ENCODE peak calls at places on chromosomes 12 and 14, in eight cellular contexts. One of them, this sample, is unnamed.

GRCh38 chr12:93884794-93885460 is 207.8 kb downstream of the CRADD start:
- DNase-seq in nephron progenitor cell: no peak
- DNase-seq in BE2C: no peak
- DNase-seq in epithelial cell of proximal tubule: no peak
- DNase-seq in activated B cell treated with CpG ODN at 0.5 μM for 24 hours: no peak
- DNase-seq in right lobe of liver: no peak
- DNase-seq in osteocyte: no peak
- DNase-seq in GM06990: no peak
- DNase-seq in this sample: no peak

GRCh38 chr12:19970116-19970515 is 398.2 kb upstream of the PDE3A start:
- DNase-seq in GM06990: no peak
- DNase-seq in right lobe of liver: no peak
- DNase-seq in nephron progenitor cell: no peak
- DNase-seq in BE2C: peak
- DNase-seq in osteocyte: no peak
- DNase-seq in epithelial cell of proximal tubule: no peak
- DNase-seq in activated B cell treated with CpG ODN at 0.5 μM for 24 hours: no peak
- DNase-seq in this sample: no peak

GRCh38 chr14:104346608-104347007 is 208.2 kb downstream of the KIF26A start:
- DNase-seq in epithelial cell of proximal tubule: no peak
- DNase-seq in osteocyte: no peak
- DNase-seq in right lobe of liver: no peak
- DNase-seq in nephron progenitor cell: no peak
- DNase-seq in activated B cell treated with CpG ODN at 0.5 μM for 24 hours: no peak
- DNase-seq in GM06990: no peak
- DNase-seq in BE2C: no peak
- DNase-seq in this sample: no peak

GRCh38 chr12:100375023-100375737 is 18.3 kb downstream of the SLC17A8 start:
- DNase-seq in osteocyte: no peak
- DNase-seq in nephron progenitor cell: no peak
- DNase-seq in epithelial cell of proximal tubule: no peak
- DNase-seq in right lobe of liver: no peak
- DNase-seq in GM06990: no peak
- DNase-seq in BE2C: no peak
- DNase-seq in activated B cell treated with CpG ODN at 0.5 μM for 24 hours: no peak
- DNase-seq in this sample: no peak

GRCh38 chr14:71221119-71221518 is 313.9 kb downstream of the PCNX1 start:
- DNase-seq in BE2C: no peak
- DNase-seq in osteocyte: no peak
- DNase-seq in nephron progenitor cell: no peak
- DNase-seq in activated B cell treated with CpG ODN at 0.5 μM for 24 hours: no peak
- DNase-seq in GM06990: no peak
- DNase-seq in epithelial cell of proximal tubule: no peak
- DNase-seq in right lobe of liver: no peak
- DNase-seq in this sample: no peak

GRCh38 chr12:102300824-102301461 is 103.3 kb upstream of the PMCH start:
- DNase-seq in nephron progenitor cell: no peak
- DNase-seq in osteocyte: no peak
- DNase-seq in GM06990: peak
- DNase-seq in epithelial cell of proximal tubule: peak
- DNase-seq in BE2C: no peak
- DNase-seq in right lobe of liver: no peak
- DNase-seq in activated B cell treated with CpG ODN at 0.5 μM for 24 hours: no peak
- DNase-seq in this sample: no peak

GRCh38 chr12:95118788-95119179 is 45.4 kb upstream of the NR2C1 start:
- DNase-seq in right lobe of liver: no peak
- DNase-seq in activated B cell treated with CpG ODN at 0.5 μM for 24 hours: no peak
- DNase-seq in GM06990: no peak
- DNase-seq in osteocyte: no peak
- DNase-seq in BE2C: no peak
- DNase-seq in epithelial cell of proximal tubule: no peak
- DNase-seq in nephron progenitor cell: no peak
- DNase-seq in this sample: no peak

GRCh38 chr14:32480337-32480736 is 151.2 kb downstream of the AKAP6 start:
- DNase-seq in activated B cell treated with CpG ODN at 0.5 μM for 24 hours: no peak
- DNase-seq in osteocyte: no peak
- DNase-seq in nephron progenitor cell: no peak
- DNase-seq in BE2C: no peak
- DNase-seq in GM06990: no peak
- DNase-seq in right lobe of liver: no peak
- DNase-seq in epithelial cell of proximal tubule: no peak
- DNase-seq in this sample: no peak

GRCh38 chr12:2739832-2740641 is 54.7 kb upstream of the FKBP4 start:
- DNase-seq in osteocyte: no peak
- DNase-seq in GM06990: no peak
- DNase-seq in right lobe of liver: no peak
- DNase-seq in BE2C: peak
- DNase-seq in epithelial cell of proximal tubule: no peak
- DNase-seq in nephron progenitor cell: peak
- DNase-seq in activated B cell treated with CpG ODN at 0.5 μM for 24 hours: no peak
- DNase-seq in this sample: no peak

GRCh38 chr14:68539311-68539737 is 253.5 kb downstream of the ZFP36L1 start:
- DNase-seq in nephron progenitor cell: no peak
- DNase-seq in osteocyte: peak
- DNase-seq in right lobe of liver: no peak
- DNase-seq in activated B cell treated with CpG ODN at 0.5 μM for 24 hours: no peak
- DNase-seq in epithelial cell of proximal tubule: no peak
- DNase-seq in BE2C: no peak
- DNase-seq in GM06990: no peak
- DNase-seq in this sample: no peak

GRCh38 chr12:120041386-120042231 is 52.6 kb downstream of the BICDL1 start:
- DNase-seq in GM06990: no peak
- DNase-seq in activated B cell treated with CpG ODN at 0.5 μM for 24 hours: no peak
- DNase-seq in epithelial cell of proximal tubule: no peak
- DNase-seq in BE2C: no peak
- DNase-seq in right lobe of liver: no peak
- DNase-seq in osteocyte: no peak
- DNase-seq in nephron progenitor cell: no peak
- DNase-seq in this sample: no peak

GRCh38 chr14:72616294-72616693 is 277.6 kb downstream of the DPF3 start:
- DNase-seq in epithelial cell of proximal tubule: no peak
- DNase-seq in right lobe of liver: no peak
- DNase-seq in osteocyte: peak
- DNase-seq in GM06990: no peak
- DNase-seq in activated B cell treated with CpG ODN at 0.5 μM for 24 hours: no peak
- DNase-seq in BE2C: no peak
- DNase-seq in nephron progenitor cell: no peak
- DNase-seq in this sample: no peak

GRCh38 chr12:68601767-68602166 is 8.9 kb upstream of the RAP1B start:
- DNase-seq in activated B cell treated with CpG ODN at 0.5 μM for 24 hours: no peak
- DNase-seq in osteocyte: no peak
- DNase-seq in BE2C: no peak
- DNase-seq in right lobe of liver: no peak
- DNase-seq in epithelial cell of proximal tubule: no peak
- DNase-seq in nephron progenitor cell: no peak
- DNase-seq in GM06990: no peak
- DNase-seq in this sample: no peak

GRCh38 chr14:21081521-21082184 is 11.5 kb downstream of the ARHGEF40 start:
- DNase-seq in activated B cell treated with CpG ODN at 0.5 μM for 24 hours: no peak
- DNase-seq in epithelial cell of proximal tubule: no peak
- DNase-seq in BE2C: no peak
- DNase-seq in osteocyte: no peak
- DNase-seq in right lobe of liver: no peak
- DNase-seq in GM06990: no peak
- DNase-seq in nephron progenitor cell: no peak
- DNase-seq in this sample: no peak
- TF ChIP-seq CTCF in activated B cell treated with CpG ODN at 0.5 μM for 24 hours: no peak
- TF ChIP-seq CTCF in epithelial cell of proximal tubule: no peak
- TF ChIP-seq CTCF in BE2C: no peak
- TF ChIP-seq CTCF in osteocyte: no peak
- TF ChIP-seq CTCF in right lobe of liver: no peak
- TF ChIP-seq CTCF in GM06990: no peak
- TF ChIP-seq CTCF in nephron progenitor cell: no peak
- TF ChIP-seq CTCF in this sample: no peak

DNA sequence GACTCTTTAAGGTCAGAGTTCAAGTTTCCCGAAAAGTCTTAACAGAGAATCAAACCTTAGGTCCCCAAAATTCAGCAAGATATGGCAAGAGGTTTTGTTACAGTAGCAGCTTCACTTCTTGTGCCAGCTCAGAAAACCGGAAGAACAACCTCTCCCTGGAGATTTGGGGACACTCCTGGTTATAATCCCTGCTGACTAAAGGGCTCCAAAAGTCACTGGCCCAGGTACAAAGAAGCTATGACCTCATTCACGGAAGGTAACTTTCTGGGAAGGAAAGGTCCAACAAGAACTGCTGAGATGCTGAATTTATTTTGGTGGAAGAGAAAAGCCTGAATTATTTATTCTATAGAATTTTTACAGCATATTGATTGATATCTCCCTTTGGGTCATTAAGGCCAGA is 55.6 kb upstream of the DIO2 start:
- DNase-seq in BE2C: no peak
- DNase-seq in activated B cell treated with CpG ODN at 0.5 μM for 24 hours: no peak
- DNase-seq in GM06990: no peak
- DNase-seq in right lobe of liver: no peak
- DNase-seq in nephron progenitor cell: no peak
- DNase-seq in osteocyte: no peak
- DNase-seq in epithelial cell of proximal tubule: no peak
- DNase-seq in this sample: no peak
- TF ChIP-seq CTCF in BE2C: no peak
- TF ChIP-seq CTCF in activated B cell treated with CpG ODN at 0.5 μM for 24 hours: no peak
- TF ChIP-seq CTCF in GM06990: no peak
- TF ChIP-seq CTCF in right lobe of liver: no peak
- TF ChIP-seq CTCF in nephron progenitor cell: no peak
- TF ChIP-seq CTCF in osteocyte: no peak
- TF ChIP-seq CTCF in epithelial cell of proximal tubule: no peak
- TF ChIP-seq CTCF in this sample: no peak

DNA sequence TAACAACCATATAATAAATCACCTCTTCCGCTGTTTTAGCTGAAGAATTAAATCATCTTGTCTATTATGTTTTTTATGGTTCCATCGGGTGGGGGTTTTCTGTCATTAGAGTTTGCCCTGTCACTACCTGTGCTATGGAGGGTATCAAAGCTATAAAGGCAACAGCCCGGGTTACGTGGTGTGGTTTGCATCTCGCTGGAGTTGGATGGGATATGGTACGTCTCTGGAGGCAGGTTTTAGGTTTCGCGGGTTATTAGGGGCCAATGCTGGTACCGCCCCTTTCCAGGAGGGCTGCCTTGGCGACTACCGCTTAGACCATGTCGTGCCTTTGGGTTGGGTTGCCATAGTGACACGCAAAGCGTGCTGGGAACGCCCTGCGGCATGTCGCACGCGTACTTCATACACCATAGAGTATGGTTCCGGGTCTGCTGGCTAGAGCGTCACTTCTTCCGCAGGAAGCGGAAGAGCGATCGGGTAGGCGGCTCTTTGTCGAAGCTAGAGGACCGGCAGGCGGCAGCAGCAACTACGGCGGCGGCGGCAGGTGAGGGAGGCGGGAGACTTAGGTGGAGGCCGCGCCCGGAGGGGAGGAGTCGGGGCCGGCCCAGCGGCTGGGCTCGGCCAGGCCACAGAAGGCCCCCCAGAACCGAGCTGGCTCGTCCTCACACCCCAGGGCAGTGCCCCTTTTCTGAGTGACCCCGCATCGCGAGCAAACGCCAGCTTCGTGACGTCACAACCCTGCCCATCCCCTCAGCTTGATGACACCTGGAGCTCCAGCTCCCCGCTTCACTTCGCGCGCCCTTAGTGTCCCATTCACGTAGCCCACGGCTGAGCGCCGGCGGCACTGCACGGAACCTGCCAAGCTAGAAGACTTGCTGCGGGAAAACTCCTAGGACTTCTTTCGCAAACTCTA is at the start of gene ZC3H10:
- DNase-seq in epithelial cell of proximal tubule: peak
- DNase-seq in nephron progenitor cell: peak
- DNase-seq in BE2C: peak
- DNase-seq in GM06990: peak
- DNase-seq in right lobe of liver: peak
- DNase-seq in osteocyte: peak
- DNase-seq in activated B cell treated with CpG ODN at 0.5 μM for 24 hours: peak
- DNase-seq in this sample: peak
- TF ChIP-seq CTCF in epithelial cell of proximal tubule: peak
- TF ChIP-seq CTCF in nephron progenitor cell: peak
- TF ChIP-seq CTCF in BE2C: peak
- TF ChIP-seq CTCF in GM06990: peak
- TF ChIP-seq CTCF in right lobe of liver: peak
- TF ChIP-seq CTCF in osteocyte: peak
- TF ChIP-seq CTCF in activated B cell treated with CpG ODN at 0.5 μM for 24 hours: no peak
- TF ChIP-seq CTCF in this sample: peak

DNA sequence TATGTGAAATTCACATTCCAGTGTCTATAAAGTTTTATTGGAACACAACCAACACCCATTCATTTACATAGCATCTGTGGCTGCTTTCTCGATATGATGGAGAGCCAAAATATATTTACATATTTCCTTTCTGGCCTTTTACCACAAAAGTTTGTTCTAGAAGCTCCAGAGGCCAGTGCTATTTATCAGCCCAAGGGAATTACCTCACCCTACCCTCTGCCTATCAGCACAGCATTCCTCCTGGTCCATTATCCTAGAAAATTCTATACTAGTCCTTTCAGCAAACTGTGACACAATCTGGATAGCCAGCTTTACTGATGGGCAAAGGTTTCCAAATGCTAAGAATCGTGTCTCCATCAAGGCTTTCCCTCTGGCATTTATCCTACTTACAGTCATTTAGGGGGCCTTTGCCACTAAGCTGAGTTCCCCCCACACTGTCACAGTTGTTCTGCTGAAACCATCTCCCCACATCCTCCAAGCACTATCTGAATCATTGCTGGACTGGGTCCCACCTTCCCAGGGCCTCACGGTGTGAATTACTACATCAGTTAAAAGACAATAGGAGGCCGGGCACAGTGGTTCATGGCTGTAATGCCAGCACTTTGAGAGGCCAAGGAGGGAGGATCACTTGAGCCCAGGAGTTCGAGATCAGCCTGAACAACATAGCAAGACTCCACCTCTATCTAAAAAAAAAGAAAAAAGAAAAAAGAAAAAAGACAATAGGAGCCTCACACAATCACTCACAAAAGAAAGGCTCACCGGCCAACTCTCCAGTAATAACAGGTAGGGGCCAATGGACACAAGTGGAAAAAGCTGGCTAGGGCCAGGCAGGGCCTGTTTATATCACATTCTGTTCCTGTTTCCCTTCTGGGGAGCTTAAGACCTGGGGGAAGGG is 12.1 kb downstream of the SYNE3 start:
- DNase-seq in GM06990: peak
- DNase-seq in nephron progenitor cell: no peak
- DNase-seq in BE2C: no peak
- DNase-seq in activated B cell treated with CpG ODN at 0.5 μM for 24 hours: no peak
- DNase-seq in epithelial cell of proximal tubule: no peak
- DNase-seq in osteocyte: no peak
- DNase-seq in right lobe of liver: no peak
- DNase-seq in this sample: no peak
- TF ChIP-seq CTCF in GM06990: no peak
- TF ChIP-seq CTCF in nephron progenitor cell: no peak
- TF ChIP-seq CTCF in BE2C: no peak
- TF ChIP-seq CTCF in activated B cell treated with CpG ODN at 0.5 μM for 24 hours: no peak
- TF ChIP-seq CTCF in epithelial cell of proximal tubule: no peak
- TF ChIP-seq CTCF in osteocyte: no peak
- TF ChIP-seq CTCF in right lobe of liver: no peak
- TF ChIP-seq CTCF in this sample: no peak

DNA sequence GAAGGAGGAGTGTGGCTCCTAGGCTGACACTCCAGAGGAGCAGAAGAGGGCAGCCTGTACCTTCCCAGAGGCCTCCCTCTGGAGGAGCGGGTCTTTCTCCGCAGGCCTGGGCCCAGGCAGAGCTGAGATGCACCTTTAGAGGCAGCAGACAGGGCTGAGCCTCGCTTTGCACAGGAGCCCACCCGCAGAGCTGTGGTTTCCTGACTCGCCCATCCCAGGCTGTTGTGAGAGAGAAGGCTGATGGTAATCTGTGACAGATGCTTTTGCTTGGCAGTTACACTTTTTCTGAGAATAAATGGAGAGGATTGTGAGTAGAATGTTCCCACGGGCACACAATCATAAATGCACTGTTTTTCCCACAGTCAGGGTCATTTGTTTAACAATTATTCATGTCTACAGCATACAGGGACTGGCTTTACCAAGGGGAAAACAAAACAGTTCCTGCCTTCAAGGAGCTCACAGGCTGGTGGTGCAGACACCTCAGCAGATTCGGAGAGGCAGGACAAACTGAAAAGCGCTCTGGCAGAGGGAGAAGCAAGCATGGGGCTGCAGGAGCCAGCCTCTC is 13.9 kb downstream of the EVL start:
- DNase-seq in BE2C: peak
- DNase-seq in activated B cell treated with CpG ODN at 0.5 μM for 24 hours: no peak
- DNase-seq in right lobe of liver: no peak
- DNase-seq in epithelial cell of proximal tubule: no peak
- DNase-seq in nephron progenitor cell: no peak
- DNase-seq in osteocyte: peak
- DNase-seq in GM06990: no peak
- DNase-seq in this sample: no peak
- TF ChIP-seq CTCF in BE2C: no peak
- TF ChIP-seq CTCF in activated B cell treated with CpG ODN at 0.5 μM for 24 hours: no peak
- TF ChIP-seq CTCF in right lobe of liver: no peak
- TF ChIP-seq CTCF in epithelial cell of proximal tubule: no peak
- TF ChIP-seq CTCF in nephron progenitor cell: no peak
- TF ChIP-seq CTCF in osteocyte: peak
- TF ChIP-seq CTCF in GM06990: no peak
- TF ChIP-seq CTCF in this sample: no peak

This sample was measured in kidney epithelial cell.